ENCODE peak calls at places on chromosomes 13 and 19, in six cellular contexts. J, A, G, B, P and Z are unnamed samples.

GRCh38 chr13:23844132-23844531 is 45.1 kb downstream of the MIPEP start:
- DNase-seq in J (no peak), A (no peak), G (no peak), B (no peak), P (no peak), Z (no peak)

GRCh38 chr13:107348931-107349330 is 781.0 kb upstream of the ARGLU1 start:
- DNase-seq in J (no peak), A (no peak), G (peak), B (no peak), P (no peak), Z (no peak)

GRCh38 chr19:18777725-18778389 is 13.2 kb downstream of the COMP start:
- DNase-seq in J (no peak), A (no peak), G (no peak), B (no peak), P (no peak), Z (no peak)

GRCh38 chr19:55688422-55689218 is 13.6 kb downstream of the EPN1 start:
- DNase-seq in J (no peak), A (no peak), G (no peak), B (no peak), P (no peak), Z (peak)

GRCh38 chr13:84684048-84684662 is 801.9 kb upstream of the SLITRK1 start:
- DNase-seq in J (no peak), A (no peak), G (peak), B (no peak), P (no peak), Z (no peak)

GRCh38 chr19:35786299-35787160 is 11.2 kb downstream of the ARHGAP33 start:
- DNase-seq in J (no peak), A (no peak), G (no peak), B (no peak), P (no peak), Z (no peak)

GRCh38 chr13:23928985-23929384 is 31.7 kb upstream of the C1QTNF9B start:
- DNase-seq in J (no peak), A (no peak), G (peak), B (no peak), P (no peak), Z (no peak)

GRCh38 chr13:41461527-41462124 is 4.3 kb downstream of the RGCC start:
- DNase-seq in J (no peak), A (no peak), G (no peak), B (no peak), P (no peak), Z (no peak)

GRCh38 chr19:33487901-33488817 is 33.4 kb downstream of the PEPD start:
- DNase-seq in J (no peak), A (no peak), G (no peak), B (no peak), P (no peak), Z (no peak)

GRCh38 chr19:1540353-1540925 is 16.6 kb downstream of the PLK5 start:
- DNase-seq in J (no peak), A (no peak), G (no peak), B (no peak), P (no peak), Z (no peak)

GRCh38 chr13:102701331-102701730 is 6.5 kb upstream of the METTL21C start:
- DNase-seq in J (no peak), A (no peak), G (no peak), B (no peak), P (no peak), Z (no peak)

GRCh38 chr13:80133631-80134083 is 207.3 kb downstream of the SPRY2 start:
- DNase-seq in J (no peak), A (no peak), G (no peak), B (no peak), P (no peak), Z (no peak)

GRCh38 chr13:25738342-25738771 is 313.5 kb downstream of the SHISA2 start:
- DNase-seq in J (peak), A (no peak), G (peak), B (no peak), P (no peak), Z (peak)

GRCh38 chr19:16441661-16442071 is 30.1 kb downstream of the EPS15L1 start:
- DNase-seq in J (peak), A (peak), G (peak), B (no peak), P (no peak), Z (no peak)

GRCh38 chr13:72126424-72126823 is 259.4 kb upstream of the DACH1 start:
- DNase-seq in J (no peak), A (no peak), G (peak), B (no peak), P (no peak), Z (no peak)

GRCh38 chr19:13023666-13024065 is 28.4 kb downstream of the NFIX start:
- DNase-seq in J (no peak), A (no peak), G (no peak), B (no peak), P (no peak), Z (no peak)

GRCh38 chr13:113049981-113050380 is 55.6 kb upstream of the F7 start:
- DNase-seq in J (no peak), A (no peak), G (no peak), B (no peak), P (no peak), Z (no peak)